ENCODE peak calls at places on chromosomes 3 and 15, in five cellular contexts. Z, X, Y, J and M are unnamed samples.

GRCh38 chr15:70061086-70061370 is 36.7 kb downstream of the TLE3 start:
- DNase-seq in Z (no peak), X (no peak), Y (peak; percentile 52), J (no peak), M (no peak)

GRCh38 chr3:18190646-18191045 is 234.5 kb downstream of the SATB1 start:
- DNase-seq in Z (no peak), X (no peak), Y (peak; percentile 1), J (no peak), M (no peak)

GRCh38 chr15:56749982-56750381 is 16.7 kb upstream of the ZNF280D start:
- DNase-seq in Z (no peak), X (no peak), Y (peak; percentile 55), J (no peak), M (no peak)

GRCh38 chr15:85033148-85033547 is 51.5 kb downstream of the PDE8A start:
- DNase-seq in Z (no peak), X (no peak), Y (no peak), J (no peak), M (no peak)

GRCh38 chr3:106610362-106610997 is 741.7 kb upstream of the CBLB start:
- DNase-seq in Z (no peak), X (no peak), Y (peak; percentile 77), J (no peak), M (no peak)

GRCh38 chr3:113695426-113695817 is 1.0 kb downstream of the USF3 start:
- DNase-seq in Z (no peak), X (no peak), Y (no peak), J (no peak), M (no peak)

GRCh38 chr3:61574854-61575253 is 13.5 kb downstream of the PTPRG start:
- DNase-seq in Z (no peak), X (no peak), Y (peak; percentile 100), J (no peak), M (no peak)

GRCh38 chr15:66408254-66408653 is 21.5 kb downstream of the MAP2K1 start:
- DNase-seq in Z (no peak), X (no peak), Y (no peak), J (no peak), M (no peak)

GRCh38 chr15:62818691-62819090 is 223.9 kb upstream of the TPM1 start:
- DNase-seq in Z (no peak), X (no peak), Y (peak; percentile 54), J (no peak), M (no peak)

GRCh38 chr15:42832577-42832976 is 88.0 kb downstream of the TTBK2 start:
- DNase-seq in Z (no peak), X (no peak), Y (peak; percentile 87), J (no peak), M (no peak)

GRCh38 chr3:126618760-126619159 is 36.2 kb downstream of the TXNRD3 start:
- DNase-seq in Z (no peak), X (no peak), Y (peak; percentile 23), J (no peak), M (no peak)

GRCh38 chr15:93027413-93027812 is 61.6 kb downstream of the RGMA start:
- DNase-seq in Z (peak; percentile 78), X (no peak), Y (no peak), J (no peak), M (no peak)

GRCh38 chr3:78979083-78979482 is 788.7 kb downstream of the ROBO1 start:
- DNase-seq in Z (no peak), X (no peak), Y (no peak), J (no peak), M (no peak)

GRCh38 chr3:78974181-78974770 is 793.5 kb downstream of the ROBO1 start:
- DNase-seq in Z (no peak), X (no peak), Y (peak; percentile 64), J (no peak), M (no peak)

GRCh38 chr3:78977073-78977472 is 790.7 kb downstream of the ROBO1 start:
- DNase-seq in Z (no peak), X (no peak), Y (peak; percentile 38), J (no peak), M (no peak)

GRCh38 chr3:78976200-78976599 is 791.6 kb downstream of the ROBO1 start:
- DNase-seq in Z (no peak), X (no peak), Y (no peak), J (no peak), M (no peak)

GRCh38 chr3:78978037-78978436 is 789.8 kb downstream of the ROBO1 start:
- DNase-seq in Z (no peak), X (no peak), Y (peak; percentile 59), J (no peak), M (no peak)
- TF ChIP-seq CTCF in Z (no peak), X (peak; percentile 79), Y (peak; percentile 62), J (no peak), M (no peak)

GRCh38 chr3:44077267-44077666 is 164.4 kb upstream of the TOPAZ1 start:
- DNase-seq in Z (peak; percentile 17), X (no peak), Y (no peak), J (no peak), M (no peak)
- TF ChIP-seq CTCF in Z (no peak), X (peak; percentile 61), Y (peak; percentile 19), J (no peak), M (no peak)

GRCh38 chr3:186218423-186218822 is 109.5 kb upstream of the ETV5 start:
- DNase-seq in Z (no peak), X (no peak), Y (no peak), J (no peak), M (no peak)

GRCh38 chr3:186220365-186220764 is 111.5 kb upstream of the ETV5 start:
- DNase-seq in Z (no peak), X (no peak), Y (peak; percentile 6), J (no peak), M (no peak)

GRCh38 chr3:186221733-186222378 is 113.0 kb upstream of the ETV5 start:
- DNase-seq in Z (peak; percentile 72), X (no peak), Y (no peak), J (no peak), M (no peak)

GRCh38 chr3:186219211-186219638 is 110.3 kb upstream of the ETV5 start:
- DNase-seq in Z (no peak), X (no peak), Y (no peak), J (no peak), M (no peak)

DNA sequence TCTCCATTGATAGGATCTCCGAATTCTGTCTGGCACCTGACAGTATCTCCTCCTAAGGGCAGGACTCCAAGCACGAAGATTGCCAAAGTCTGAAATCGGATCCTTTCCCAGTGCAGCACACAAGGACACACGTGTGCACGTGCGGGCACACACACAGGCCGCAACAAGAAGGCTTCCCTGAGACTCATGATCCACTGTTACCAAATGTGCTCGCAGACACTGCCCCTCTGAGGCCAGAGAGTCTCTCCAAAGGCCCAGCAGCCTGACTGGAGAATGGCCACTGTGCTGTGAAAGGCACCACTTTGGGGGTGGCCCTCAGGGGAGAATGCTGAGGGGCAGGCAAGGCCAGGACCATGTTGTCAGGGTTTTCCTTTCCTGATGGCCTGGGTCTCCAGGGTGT is 112.0 kb upstream of the ETV5 start:
- DNase-seq in Z (no peak), X (no peak), Y (peak; percentile 33), J (no peak), M (no peak)
- TF ChIP-seq CTCF in Z (no peak), X (peak; percentile 40), Y (peak; percentile 20), J (no peak), M (no peak)

DNA sequence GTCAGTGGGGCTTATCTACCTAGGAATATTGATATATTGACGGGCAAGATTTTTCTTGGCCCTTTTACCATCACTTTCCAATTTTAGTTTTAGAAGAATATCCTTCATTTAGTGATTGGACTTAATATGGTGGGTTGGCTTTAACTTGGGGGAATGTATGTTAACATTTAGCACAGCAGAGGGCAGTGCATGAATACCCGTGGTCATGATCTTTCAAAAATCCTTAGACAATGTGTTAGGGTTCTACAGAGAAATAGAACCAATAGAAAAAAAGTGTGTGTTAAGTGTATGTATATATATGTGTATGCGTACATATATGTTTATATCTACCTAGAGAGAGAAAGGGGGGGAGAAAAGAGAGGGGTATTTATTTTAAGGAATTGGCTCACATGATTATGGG is 36.9 kb downstream of the GPR171 start:
- DNase-seq in Z (no peak), X (no peak), Y (peak; percentile 9), J (no peak), M (no peak)
- TF ChIP-seq CTCF in Z (no peak), X (peak; percentile 55), Y (peak; percentile 21), J (no peak), M (no peak)

GRCh38 chr15:37679627-37680026 is 254.8 kb upstream of the TMCO5A start:
- DNase-seq in Z (no peak), X (no peak), Y (no peak), J (no peak), M (no peak)

GRCh38 chr15:37678124-37678523 is 256.3 kb upstream of the TMCO5A start:
- DNase-seq in Z (no peak), X (no peak), Y (no peak), J (no peak), M (no peak)

GRCh38 chr15:37682304-37682703 is 252.1 kb upstream of the TMCO5A start:
- DNase-seq in Z (no peak), X (no peak), Y (peak; percentile 36), J (no peak), M (no peak)
- TF ChIP-seq CTCF in Z (no peak), X (peak; percentile 58), Y (peak; percentile 44), J (no peak), M (no peak)

GRCh38 chr3:29932662-29933316 is 651.9 kb downstream of the RBMS3 start:
- DNase-seq in Z (no peak), X (no peak), Y (no peak), J (no peak), M (no peak)
- TF ChIP-seq CTCF in Z (no peak), X (no peak), Y (no peak), J (no peak), M (no peak)

GRCh38 chr15:78950906-78951840 is 6.3 kb upstream of the CTSH start:
- DNase-seq in Z (no peak), X (peak; percentile 0), Y (no peak), J (no peak), M (no peak)
- TF ChIP-seq CTCF in Z (no peak), X (peak; percentile 64), Y (peak; percentile 16), J (no peak), M (no peak)

GRCh38 chr3:152713989-152714388 is 120.9 kb upstream of the P2RY1 start:
- DNase-seq in Z (no peak), X (no peak), Y (no peak), J (no peak), M (no peak)
- TF ChIP-seq CTCF in Z (no peak), X (peak; percentile 31), Y (no peak), J (no peak), M (no peak)

GRCh38 chr3:52128118-52128683 is 26.0 kb downstream of the POC1A start:
- DNase-seq in Z (no peak), X (no peak), Y (peak; percentile 72), J (no peak), M (no peak)
- TF ChIP-seq CTCF in Z (no peak), X (no peak), Y (no peak), J (no peak), M (no peak)